ENCODE peak calls at places on chromosomes 13 and 19, in four cellular contexts. W is heart right ventricle, R is pancreas, U is HEK293T. L is an unnamed sample.

GRCh38 chr13:53782400-53783030 is 753.9 kb downstream of the OLFM4 start:
- DNase-seq in W (no peak), R (peak), U (peak), L (peak)

GRCh38 chr13:28129911-28130693 is 8.2 kb upstream of the PAN3 start:
- DNase-seq in W (no peak), R (no peak), U (no peak), L (no peak)

GRCh38 chr13:81487151-81487550 is 1146.2 kb upstream of the SPRY2 start:
- DNase-seq in W (no peak), R (no peak), U (peak), L (no peak)

GRCh38 chr19:50510121-50510670 is 795 bp downstream of the JOSD2 start:
- DNase-seq in W (no peak), R (no peak), U (no peak), L (no peak)

GRCh38 chr19:19745496-19746285 is 12.8 kb upstream of the ZNF14 start:
- DNase-seq in W (no peak), R (no peak), U (peak), L (peak)

GRCh38 chr13:20136781-20137703 is 23.8 kb downstream of the GJA3 start:
- DNase-seq in W (peak), R (peak), U (no peak), L (no peak)

GRCh38 chr13:100280681-100281080 is 191.8 kb downstream of the PCCA start:
- DNase-seq in W (no peak), R (no peak), U (no peak), L (no peak)

GRCh38 chr13:42101821-42102580 is 53.6 kb downstream of the DGKH start:
- DNase-seq in W (peak), R (no peak), U (no peak), L (no peak)

GRCh38 chr19:29321116-29321515 is 108.2 kb upstream of the UQCRFS1 start:
- DNase-seq in W (no peak), R (no peak), U (no peak), L (no peak)